ENCODE peak calls at places on chromosomes 6 and 20, in seven cellular contexts. M, S, G, U, V, K and B are unnamed samples.

GRCh38 chr20:13638162-13638495 is 603 bp downstream of the TASP1 start:
- DNase-seq in M (peak), S (no peak), G (peak), U (no peak), V (peak), K (no peak), B (no peak)

GRCh38 chr20:22698443-22698842 is 114.1 kb upstream of the FOXA2 start:
- DNase-seq in M (no peak), S (no peak), G (no peak), U (no peak), V (no peak), K (no peak), B (no peak)

GRCh38 chr6:106910999-106911949 is 63.3 kb downstream of the CD24 start:
- DNase-seq in M (no peak), S (no peak), G (no peak), U (no peak), V (no peak), K (no peak), B (no peak)

GRCh38 chr6:33592595-33593413 is 12.7 kb upstream of the BAK1 start:
- DNase-seq in M (peak), S (no peak), G (peak), U (no peak), V (no peak), K (no peak), B (no peak)

GRCh38 chr6:103236923-103237322 is 1622.8 kb downstream of the HACE1 start:
- DNase-seq in M (no peak), S (no peak), G (no peak), U (no peak), V (no peak), K (no peak), B (no peak)

GRCh38 chr6:144931172-144932035 is 646.3 kb downstream of the UTRN start:
- DNase-seq in M (peak), S (no peak), G (peak), U (no peak), V (peak), K (peak), B (no peak)

GRCh38 chr6:46419576-46420002 is 71.7 kb downstream of the RCAN2 start:
- DNase-seq in M (peak), S (peak), G (peak), U (peak), V (peak), K (peak), B (no peak)

GRCh38 chr6:122869437-122870024 is 80.5 kb downstream of the SMPDL3A start:
- DNase-seq in M (peak), S (peak), G (peak), U (peak), V (peak), K (peak), B (no peak)

GRCh38 chr6:129732542-129732941 is 22.6 kb upstream of the ARHGAP18 start:
- DNase-seq in M (no peak), S (no peak), G (no peak), U (no peak), V (no peak), K (no peak), B (no peak)

GRCh38 chr20:1415667-1416468 is 23.0 kb upstream of the FKBP1A start:
- DNase-seq in M (no peak), S (no peak), G (no peak), U (peak), V (peak), K (no peak), B (no peak)

GRCh38 chr6:8065519-8065911 is 1.3 kb upstream of the BLOC1S5 start:
- DNase-seq in M (no peak), S (no peak), G (no peak), U (no peak), V (no peak), K (no peak), B (peak)

GRCh38 chr20:34956751-34957472 is 1.2 kb downstream of the MYH7B start:
- DNase-seq in M (no peak), S (no peak), G (no peak), U (no peak), V (no peak), K (no peak), B (no peak)

GRCh38 chr20:46740214-46740609 is 30.8 kb downstream of the SLC2A10 start:
- DNase-seq in M (no peak), S (no peak), G (no peak), U (no peak), V (no peak), K (no peak), B (no peak)

GRCh38 chr6:154928325-154928922 is 66.7 kb upstream of the TIAM2 start:
- DNase-seq in M (peak), S (peak), G (peak), U (peak), V (peak), K (peak), B (peak)

GRCh38 chr20:18527836-18528235 is 20.1 kb downstream of the SEC23B start:
- DNase-seq in M (no peak), S (no peak), G (no peak), U (no peak), V (no peak), K (no peak), B (no peak)

GRCh38 chr6:2990932-2991506 is 8.7 kb upstream of the NQO2 start:
- DNase-seq in M (no peak), S (no peak), G (no peak), U (no peak), V (no peak), K (no peak), B (no peak)

GRCh38 chr6:147065786-147066185 is 138.4 kb upstream of the STXBP5 start:
- DNase-seq in M (peak), S (no peak), G (no peak), U (no peak), V (no peak), K (no peak), B (no peak)

GRCh38 chr20:45951474-45951873 is 17.0 kb downstream of the PCIF1 start:
- DNase-seq in M (no peak), S (no peak), G (no peak), U (no peak), V (no peak), K (no peak), B (no peak)

GRCh38 chr20:23093613-23094012 is 7.5 kb upstream of the CD93 start:
- DNase-seq in M (no peak), S (peak), G (no peak), U (no peak), V (no peak), K (no peak), B (no peak)

GRCh38 chr20:709421-709820 is 33.8 kb upstream of the SCRT2 start:
- DNase-seq in M (no peak), S (no peak), G (no peak), U (no peak), V (no peak), K (no peak), B (no peak)

GRCh38 chr6:33558801-33559200 is 21.3 kb downstream of the BAK1 start:
- DNase-seq in M (no peak), S (no peak), G (no peak), U (no peak), V (no peak), K (no peak), B (no peak)

GRCh38 chr6:17714177-17714576 is 7.5 kb upstream of the NUP153 start:
- DNase-seq in M (no peak), S (no peak), G (no peak), U (no peak), V (no peak), K (no peak), B (no peak)

DNA sequence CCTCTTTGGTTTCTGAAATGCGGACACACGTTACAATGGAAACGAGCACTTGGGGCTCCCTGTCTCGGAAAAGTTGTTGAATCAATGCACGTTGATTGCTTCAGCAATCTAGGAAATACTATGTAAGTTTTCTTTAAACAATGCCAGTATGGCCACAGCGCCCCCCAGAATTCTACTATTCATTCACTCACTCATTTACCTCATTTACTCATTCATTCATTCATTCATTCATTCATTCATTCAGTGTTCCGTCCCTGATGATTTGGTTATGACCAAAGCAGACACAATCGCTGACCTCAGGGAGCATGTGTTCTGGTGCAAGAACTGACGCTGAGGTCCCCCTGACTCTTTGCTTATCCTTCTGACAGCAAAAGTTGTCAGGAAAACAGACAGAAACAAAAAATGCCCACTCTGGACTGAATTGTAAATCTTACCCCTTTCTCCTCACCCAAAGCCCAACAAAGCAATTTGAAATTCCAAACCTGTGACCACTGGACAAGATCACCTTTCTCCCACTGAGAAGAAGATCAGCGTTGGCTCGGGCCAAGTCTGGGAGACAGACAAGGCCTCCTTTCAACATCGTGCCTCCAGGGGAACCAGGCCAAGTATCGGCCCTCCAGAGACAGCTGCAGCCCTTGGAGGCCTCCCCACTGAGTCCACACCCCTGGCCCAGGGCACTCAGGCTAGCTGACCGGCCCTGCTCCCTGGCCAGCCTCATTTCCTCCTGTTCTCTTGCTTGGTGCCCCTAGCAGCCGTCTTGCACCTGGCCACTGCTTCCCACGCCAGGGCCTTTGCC is 15.0 kb upstream of the PMEPA1 start:
- DNase-seq in M (no peak), S (no peak), G (no peak), U (no peak), V (no peak), K (no peak), B (no peak)
- TF ChIP-seq CTCF in M (no peak), S (no peak), G (no peak), U (no peak), V (no peak), K (no peak), B (no peak)

DNA sequence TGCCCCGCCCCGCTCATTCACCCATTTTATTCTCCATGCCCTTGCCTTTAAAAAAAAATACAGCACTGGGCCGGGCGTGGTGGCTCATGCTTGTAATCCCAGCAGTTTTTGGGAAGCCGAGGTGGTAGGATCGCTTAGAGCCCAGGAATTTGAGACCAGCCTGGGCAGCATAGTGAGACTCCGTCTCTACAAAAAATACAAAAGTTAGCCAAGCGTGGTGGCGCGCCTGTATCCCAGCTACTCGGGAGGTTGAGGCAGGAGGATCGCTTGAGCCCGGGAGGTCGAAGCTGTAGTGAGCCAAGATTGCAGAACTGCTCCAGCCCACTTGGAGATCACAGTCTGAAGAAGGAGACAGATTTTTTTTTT is 407 bp upstream of the KIF6 start:
- DNase-seq in M (no peak), S (no peak), G (no peak), U (no peak), V (no peak), K (no peak), B (no peak)
- H3K4me3 ChIP-seq in M (no peak), S (peak), G (peak), U (peak), V (peak), K (peak), B (peak)

DNA sequence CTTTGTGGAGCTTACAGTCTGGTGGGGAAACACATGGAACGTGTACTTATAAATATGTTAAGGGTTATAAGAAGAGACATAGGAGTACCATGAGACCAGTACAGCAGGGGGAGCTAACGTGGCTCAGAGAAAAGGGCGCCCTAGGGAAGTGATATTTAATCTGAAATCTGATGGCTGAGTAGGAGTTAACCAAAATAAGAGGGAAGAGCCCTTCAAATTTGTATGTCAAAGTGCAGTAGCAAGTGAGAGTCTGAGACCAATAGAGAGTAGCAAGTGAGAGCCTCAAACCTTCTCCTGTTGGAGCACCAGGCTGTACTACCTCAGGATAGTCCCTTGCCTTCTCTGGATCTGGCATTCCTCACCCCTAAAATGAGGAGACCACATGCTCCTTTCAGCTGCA is 6.1 kb upstream of the PKIG start:
- DNase-seq in M (no peak), S (no peak), G (peak), U (no peak), V (peak), K (no peak), B (no peak)
- TF ChIP-seq CTCF in M (no peak), S (peak), G (peak), U (peak), V (peak), K (no peak), B (peak)

DNA sequence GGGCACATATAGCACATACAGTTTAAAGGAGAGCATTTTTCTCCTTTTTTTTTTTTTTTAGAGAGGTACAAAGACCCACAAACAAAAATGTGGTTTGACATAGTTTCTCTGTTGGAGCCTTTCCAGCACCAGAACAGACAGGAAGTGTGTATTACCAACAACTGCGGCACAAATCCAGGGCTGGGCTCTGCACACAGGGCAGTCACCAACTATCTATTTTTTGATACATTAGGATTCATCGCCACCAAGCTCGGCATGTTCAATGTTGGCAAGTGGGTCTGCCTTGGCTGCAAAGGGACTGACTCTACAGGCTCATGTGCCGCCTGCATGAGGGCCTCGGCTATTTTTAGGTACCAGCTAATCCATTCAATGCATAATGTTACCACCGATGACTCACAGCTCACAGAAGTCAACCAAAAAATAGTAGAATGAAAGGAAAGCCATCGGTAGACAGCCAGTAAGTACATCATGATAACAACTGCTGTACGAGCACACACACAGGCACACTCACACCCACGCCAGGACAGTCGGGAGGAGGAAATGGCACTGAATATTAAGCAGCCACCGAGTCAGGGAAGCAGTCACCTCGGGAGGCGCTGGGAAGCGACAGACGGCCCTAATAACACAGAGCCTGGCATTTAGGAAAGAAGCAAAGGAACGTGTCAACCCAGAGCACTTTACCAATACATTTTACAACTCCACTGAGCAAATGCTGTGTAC is 81.6 kb downstream of the GMPR start:
- DNase-seq in M (peak), S (peak), G (no peak), U (peak), V (peak), K (peak), B (no peak)
- H3K4me3 ChIP-seq in M (no peak), S (no peak), G (no peak), U (peak), V (peak), K (peak), B (peak)